ENCODE peak calls at places on chromosomes 5 and 9, in ten cellular contexts. One of them, this sample, is unnamed.

GRCh38 chr9:96009690-96010477 is 134.4 kb downstream of the ERCC6L2 start:
- DNase-seq in ovary: no peak
- DNase-seq in cardiac muscle cell: no peak
- DNase-seq in mesendoderm: no peak
- DNase-seq in transverse colon: peak; percentile 21
- DNase-seq in fibroblast of lung: peak; percentile 48
- DNase-seq in heart right ventricle: no peak
- DNase-seq in IMR-90: no peak
- DNase-seq in stomach: no peak
- DNase-seq in left ventricle myocardium inferior: no peak
- DNase-seq in this sample: no peak

GRCh38 chr5:84249918-84250635 is 134.6 kb downstream of the EDIL3 start:
- DNase-seq in ovary: no peak
- DNase-seq in cardiac muscle cell: peak; percentile 91
- DNase-seq in mesendoderm: peak; percentile 56
- DNase-seq in transverse colon: no peak
- DNase-seq in fibroblast of lung: peak; percentile 48
- DNase-seq in heart right ventricle: no peak
- DNase-seq in IMR-90: peak; percentile 79
- DNase-seq in stomach: no peak
- DNase-seq in left ventricle myocardium inferior: no peak
- DNase-seq in this sample: peak; percentile 95

GRCh38 chr5:83608122-83608521 is 112.5 kb downstream of the HAPLN1 start:
- DNase-seq in ovary: no peak
- DNase-seq in cardiac muscle cell: peak; percentile 73
- DNase-seq in mesendoderm: peak; percentile 84
- DNase-seq in transverse colon: peak; percentile 7
- DNase-seq in fibroblast of lung: peak; percentile 50
- DNase-seq in heart right ventricle: peak; percentile 14
- DNase-seq in IMR-90: peak; percentile 40
- DNase-seq in stomach: peak; percentile 28
- DNase-seq in left ventricle myocardium inferior: no peak
- DNase-seq in this sample: peak; percentile 69

GRCh38 chr5:91486638-91487037 is 103.5 kb upstream of the ARRDC3 start:
- DNase-seq in ovary: no peak
- DNase-seq in cardiac muscle cell: peak; percentile 3
- DNase-seq in mesendoderm: no peak
- DNase-seq in transverse colon: no peak
- DNase-seq in fibroblast of lung: peak; percentile 44
- DNase-seq in heart right ventricle: no peak
- DNase-seq in IMR-90: peak; percentile 23
- DNase-seq in stomach: no peak
- DNase-seq in left ventricle myocardium inferior: no peak
- DNase-seq in this sample: no peak

GRCh38 chr9:135126480-135127187 is 39.2 kb downstream of the OLFM1 start:
- DNase-seq in ovary: no peak
- DNase-seq in cardiac muscle cell: no peak
- DNase-seq in mesendoderm: peak; percentile 44
- DNase-seq in transverse colon: no peak
- DNase-seq in fibroblast of lung: no peak
- DNase-seq in heart right ventricle: no peak
- DNase-seq in IMR-90: no peak
- DNase-seq in stomach: no peak
- DNase-seq in left ventricle myocardium inferior: no peak
- DNase-seq in this sample: no peak

GRCh38 chr9:120348951-120349429 is 231.0 kb downstream of the CDK5RAP2 start:
- DNase-seq in ovary: no peak
- DNase-seq in cardiac muscle cell: peak; percentile 79
- DNase-seq in mesendoderm: peak; percentile 76
- DNase-seq in transverse colon: no peak
- DNase-seq in fibroblast of lung: peak; percentile 63
- DNase-seq in heart right ventricle: peak; percentile 15
- DNase-seq in IMR-90: peak; percentile 49
- DNase-seq in stomach: peak; percentile 30
- DNase-seq in left ventricle myocardium inferior: no peak
- DNase-seq in this sample: peak; percentile 63

GRCh38 chr9:110152704-110153374 is 55.1 kb downstream of the C9orf152 start:
- DNase-seq in ovary: no peak
- DNase-seq in cardiac muscle cell: peak; percentile 71
- DNase-seq in mesendoderm: peak; percentile 78
- DNase-seq in transverse colon: no peak
- DNase-seq in fibroblast of lung: peak; percentile 74
- DNase-seq in heart right ventricle: no peak
- DNase-seq in IMR-90: peak; percentile 72
- DNase-seq in stomach: no peak
- DNase-seq in left ventricle myocardium inferior: no peak
- DNase-seq in this sample: peak; percentile 44

GRCh38 chr9:92989561-92989960 is 42.2 kb downstream of the FGD3 start:
- DNase-seq in ovary: no peak
- DNase-seq in cardiac muscle cell: no peak
- DNase-seq in mesendoderm: peak; percentile 77
- DNase-seq in transverse colon: no peak
- DNase-seq in fibroblast of lung: no peak
- DNase-seq in heart right ventricle: no peak
- DNase-seq in IMR-90: no peak
- DNase-seq in stomach: no peak
- DNase-seq in left ventricle myocardium inferior: no peak
- DNase-seq in this sample: no peak

GRCh38 chr5:137167187-137167586 is 331.9 kb downstream of the SPOCK1 start:
- DNase-seq in ovary: no peak
- DNase-seq in cardiac muscle cell: no peak
- DNase-seq in mesendoderm: no peak
- DNase-seq in transverse colon: no peak
- DNase-seq in fibroblast of lung: no peak
- DNase-seq in heart right ventricle: no peak
- DNase-seq in IMR-90: no peak
- DNase-seq in stomach: no peak
- DNase-seq in left ventricle myocardium inferior: no peak
- DNase-seq in this sample: no peak

GRCh38 chr9:114889802-114890224 is 40.6 kb downstream of the TNFSF8 start:
- DNase-seq in ovary: no peak
- DNase-seq in cardiac muscle cell: no peak
- DNase-seq in mesendoderm: no peak
- DNase-seq in transverse colon: no peak
- DNase-seq in fibroblast of lung: peak; percentile 22
- DNase-seq in heart right ventricle: no peak
- DNase-seq in IMR-90: no peak
- DNase-seq in stomach: peak; percentile 66
- DNase-seq in left ventricle myocardium inferior: no peak
- DNase-seq in this sample: no peak

GRCh38 chr5:168347786-168348414 is 56.5 kb downstream of the WWC1 start:
- DNase-seq in ovary: no peak
- DNase-seq in cardiac muscle cell: no peak
- DNase-seq in mesendoderm: peak; percentile 57
- DNase-seq in transverse colon: no peak
- DNase-seq in fibroblast of lung: no peak
- DNase-seq in heart right ventricle: no peak
- DNase-seq in IMR-90: no peak
- DNase-seq in stomach: no peak
- DNase-seq in left ventricle myocardium inferior: no peak
- DNase-seq in this sample: no peak

GRCh38 chr5:54390015-54390414 is 65.5 kb upstream of the HSPB3 start:
- DNase-seq in ovary: no peak
- DNase-seq in cardiac muscle cell: peak; percentile 75
- DNase-seq in mesendoderm: peak; percentile 22
- DNase-seq in transverse colon: peak; percentile 14
- DNase-seq in fibroblast of lung: peak; percentile 84
- DNase-seq in heart right ventricle: no peak
- DNase-seq in IMR-90: peak; percentile 97
- DNase-seq in stomach: no peak
- DNase-seq in left ventricle myocardium inferior: no peak
- DNase-seq in this sample: peak; percentile 98

GRCh38 chr9:98538626-98539031 is 170.1 kb downstream of the GABBR2 start:
- DNase-seq in ovary: no peak
- DNase-seq in cardiac muscle cell: peak; percentile 5
- DNase-seq in mesendoderm: no peak
- DNase-seq in transverse colon: no peak
- DNase-seq in fibroblast of lung: peak; percentile 30
- DNase-seq in heart right ventricle: no peak
- DNase-seq in IMR-90: peak; percentile 25
- DNase-seq in stomach: no peak
- DNase-seq in left ventricle myocardium inferior: no peak
- DNase-seq in this sample: no peak

GRCh38 chr9:1738511-1739100 is 276.5 kb upstream of the SMARCA2 start:
- DNase-seq in ovary: no peak
- DNase-seq in cardiac muscle cell: no peak
- DNase-seq in mesendoderm: peak; percentile 84
- DNase-seq in transverse colon: no peak
- DNase-seq in fibroblast of lung: no peak
- DNase-seq in heart right ventricle: no peak
- DNase-seq in IMR-90: no peak
- DNase-seq in stomach: no peak
- DNase-seq in left ventricle myocardium inferior: no peak
- DNase-seq in this sample: no peak

GRCh38 chr5:119368238-119368630 is 12.4 kb downstream of the TNFAIP8 start:
- DNase-seq in ovary: no peak
- DNase-seq in cardiac muscle cell: no peak
- DNase-seq in mesendoderm: no peak
- DNase-seq in transverse colon: no peak
- DNase-seq in fibroblast of lung: no peak
- DNase-seq in heart right ventricle: no peak
- DNase-seq in IMR-90: no peak
- DNase-seq in stomach: no peak
- DNase-seq in left ventricle myocardium inferior: no peak
- DNase-seq in this sample: peak; percentile 27

GRCh38 chr5:40680741-40681350 is 1.1 kb downstream of the PTGER4 start:
- DNase-seq in ovary: peak; percentile 16
- DNase-seq in cardiac muscle cell: no peak
- DNase-seq in mesendoderm: peak; percentile 61
- DNase-seq in transverse colon: peak; percentile 44
- DNase-seq in fibroblast of lung: peak; percentile 61
- DNase-seq in heart right ventricle: no peak
- DNase-seq in IMR-90: no peak
- DNase-seq in stomach: no peak
- DNase-seq in left ventricle myocardium inferior: no peak
- DNase-seq in this sample: no peak

DNA sequence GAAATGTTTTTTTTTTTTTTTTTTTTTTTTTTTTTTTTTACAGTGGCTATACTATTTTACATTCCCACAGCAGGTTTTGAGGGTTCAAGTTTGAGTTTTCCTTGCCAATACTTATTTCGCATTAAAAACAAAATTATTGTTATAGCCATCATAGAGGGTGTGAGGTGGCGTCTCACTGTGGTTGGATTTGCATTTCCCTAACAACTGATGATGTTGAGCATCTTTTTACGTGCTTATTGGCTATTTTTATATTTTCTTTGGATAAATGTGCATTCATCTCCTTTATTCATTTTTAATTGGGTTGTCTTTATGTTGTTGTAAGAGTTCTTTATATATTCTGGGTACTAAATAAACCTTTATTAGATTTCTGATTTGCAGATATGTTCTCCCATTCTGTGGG is 18.9 kb upstream of the UBLCP1 start:
- DNase-seq in ovary: no peak
- DNase-seq in cardiac muscle cell: no peak
- DNase-seq in mesendoderm: no peak
- DNase-seq in transverse colon: no peak
- DNase-seq in fibroblast of lung: peak; percentile 10
- DNase-seq in heart right ventricle: no peak
- DNase-seq in IMR-90: peak; percentile 4
- DNase-seq in stomach: no peak
- DNase-seq in left ventricle myocardium inferior: no peak
- DNase-seq in this sample: no peak
- H3K4me1 ChIP-seq in ovary: no peaks in the 10 kb centered on the region
- H3K4me1 ChIP-seq in cardiac muscle cell: no peaks in the 10 kb centered on the region
- H3K4me1 ChIP-seq in mesendoderm: no peaks in the 10 kb centered on the region
- H3K4me1 ChIP-seq in transverse colon: no peaks in the 10 kb centered on the region
- H3K4me1 ChIP-seq in fibroblast of lung: no peaks in the 10 kb centered on the region
- H3K4me1 ChIP-seq in heart right ventricle: no peaks in the 10 kb centered on the region
- H3K4me1 ChIP-seq in IMR-90: peaks cover 1% of the 10 kb centered on the region
- H3K4me1 ChIP-seq in stomach: no peaks in the 10 kb centered on the region
- H3K4me1 ChIP-seq in left ventricle myocardium inferior: no peaks in the 10 kb centered on the region
- H3K4me1 ChIP-seq in this sample: peaks cover 12% of the 10 kb centered on the region

DNA sequence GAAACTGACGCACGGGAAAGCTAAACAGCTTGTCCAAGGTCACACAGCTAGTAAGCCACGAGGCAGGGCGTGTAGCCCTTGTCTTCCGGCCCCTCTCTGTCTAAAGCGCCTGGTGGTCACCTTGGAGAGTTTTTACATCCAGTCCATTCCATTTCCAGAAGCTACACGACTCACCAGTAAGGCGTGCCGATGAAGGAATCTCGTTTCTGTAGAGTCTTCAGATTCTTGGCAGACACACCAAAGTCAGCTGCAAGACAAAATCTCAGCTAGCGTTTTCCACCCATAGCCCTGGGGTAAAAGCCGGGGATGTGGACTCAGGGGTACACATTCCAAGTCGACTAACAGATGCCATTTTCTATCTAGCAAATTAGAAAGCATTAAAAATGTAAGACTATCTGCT is 80.4 kb downstream of the STK10 start:
- DNase-seq in ovary: no peak
- DNase-seq in cardiac muscle cell: peak; percentile 86
- DNase-seq in mesendoderm: peak; percentile 63
- DNase-seq in transverse colon: no peak
- DNase-seq in fibroblast of lung: peak; percentile 54
- DNase-seq in heart right ventricle: no peak
- DNase-seq in IMR-90: peak; percentile 84
- DNase-seq in stomach: no peak
- DNase-seq in left ventricle myocardium inferior: no peak
- DNase-seq in this sample: peak; percentile 74
- H3K27ac ChIP-seq in ovary: no peak overlapping the region
- H3K27ac ChIP-seq in cardiac muscle cell: no peak overlapping the region
- H3K27ac ChIP-seq in mesendoderm: no peak overlapping the region
- H3K27ac ChIP-seq in transverse colon: peak overlapping the region; percentile 21
- H3K27ac ChIP-seq in fibroblast of lung: peak overlapping the region; percentile 67
- H3K27ac ChIP-seq in heart right ventricle: no peak overlapping the region
- H3K27ac ChIP-seq in IMR-90: peak overlapping the region; percentile 52
- H3K27ac ChIP-seq in stomach: no peak overlapping the region
- H3K27ac ChIP-seq in left ventricle myocardium inferior: peak overlapping the region; percentile 3
- H3K27ac ChIP-seq in this sample: peak overlapping the region; percentile 62

GRCh38 chr5:175457466-175457865 is 13.5 kb upstream of the DRD1 start:
- DNase-seq in ovary: no peak
- DNase-seq in cardiac muscle cell: no peak
- DNase-seq in mesendoderm: peak; percentile 49
- DNase-seq in transverse colon: no peak
- DNase-seq in fibroblast of lung: no peak
- DNase-seq in heart right ventricle: no peak
- DNase-seq in IMR-90: no peak
- DNase-seq in stomach: no peak
- DNase-seq in left ventricle myocardium inferior: no peak
- DNase-seq in this sample: peak; percentile 43
- H3K27me3 ChIP-seq in ovary: no peaks in the 10 kb centered on the region
- H3K27me3 ChIP-seq in cardiac muscle cell: peaks cover 8% of the 10 kb centered on the region
- H3K27me3 ChIP-seq in mesendoderm: no peaks in the 10 kb centered on the region
- H3K27me3 ChIP-seq in transverse colon: peaks cover 16% of the 10 kb centered on the region
- H3K27me3 ChIP-seq in fibroblast of lung: peaks cover 4% of the 10 kb centered on the region
- H3K27me3 ChIP-seq in heart right ventricle: no peaks in the 10 kb centered on the region
- H3K27me3 ChIP-seq in IMR-90: peaks cover 9% of the 10 kb centered on the region
- H3K27me3 ChIP-seq in stomach: peaks cover 28% of the 10 kb centered on the region
- H3K27me3 ChIP-seq in left ventricle myocardium inferior: peaks cover 74% of the 10 kb centered on the region
- H3K27me3 ChIP-seq in this sample: no peaks in the 10 kb centered on the region

DNA sequence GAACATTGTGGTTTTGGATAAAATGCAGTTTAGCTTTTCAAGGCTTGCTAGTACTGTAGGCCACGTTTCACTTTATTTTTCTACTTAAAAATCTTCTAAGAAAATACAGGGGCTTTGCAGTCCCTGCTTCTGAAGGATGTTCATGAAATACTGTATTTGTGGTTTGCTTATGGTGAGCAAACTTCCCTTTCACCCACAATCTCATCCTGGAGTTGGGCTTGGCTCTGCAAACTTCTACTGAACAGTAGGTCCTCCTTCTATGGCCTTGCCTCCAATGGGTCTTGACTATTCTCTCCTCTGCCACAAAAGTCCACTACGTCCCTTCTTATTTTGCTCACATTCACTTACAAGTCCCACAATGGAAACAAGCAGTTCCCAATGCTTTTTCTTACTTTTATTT is 502.7 kb upstream of the KLF4 start:
- DNase-seq in ovary: no peak
- DNase-seq in cardiac muscle cell: no peak
- DNase-seq in mesendoderm: no peak
- DNase-seq in transverse colon: no peak
- DNase-seq in fibroblast of lung: no peak
- DNase-seq in heart right ventricle: no peak
- DNase-seq in IMR-90: no peak
- DNase-seq in stomach: no peak
- DNase-seq in left ventricle myocardium inferior: no peak
- DNase-seq in this sample: no peak
- H3K4me1 ChIP-seq in ovary: peaks cover 3% of the 10 kb centered on the region
- H3K4me1 ChIP-seq in cardiac muscle cell: no peaks in the 10 kb centered on the region
- H3K4me1 ChIP-seq in mesendoderm: peaks cover 2% of the 10 kb centered on the region
- H3K4me1 ChIP-seq in transverse colon: no peaks in the 10 kb centered on the region
- H3K4me1 ChIP-seq in fibroblast of lung: no peaks in the 10 kb centered on the region
- H3K4me1 ChIP-seq in heart right ventricle: no peaks in the 10 kb centered on the region
- H3K4me1 ChIP-seq in IMR-90: no peaks in the 10 kb centered on the region
- H3K4me1 ChIP-seq in stomach: no peaks in the 10 kb centered on the region
- H3K4me1 ChIP-seq in left ventricle myocardium inferior: no peaks in the 10 kb centered on the region
- H3K4me1 ChIP-seq in this sample: no peaks in the 10 kb centered on the region